ENCODE peak calls at places on chromosomes 2 and 18, in ten cellular contexts. V, F, Y, Q, W, B, J, M, L and T are unnamed samples.

GRCh38 chr18:3441290-3441689 is 8.7 kb upstream of the TGIF1 start:
- DNase-seq in V (no peak), F (no peak), Y (peak; percentile 18), Q (no peak), W (no peak), B (no peak), J (no peak), M (no peak), L (no peak), T (peak; percentile 34)

GRCh38 chr2:239882335-239882734 is 142.8 kb downstream of the NDUFA10 start:
- DNase-seq in V (peak; percentile 81), F (peak; percentile 13), Y (peak; percentile 66), Q (no peak), W (peak; percentile 61), B (peak; percentile 55), J (no peak), M (peak; percentile 51), L (no peak), T (peak; percentile 31)

GRCh38 chr18:54636217-54636616 is 45.2 kb downstream of the DYNAP start:
- DNase-seq in V (no peak), F (no peak), Y (no peak), Q (no peak), W (no peak), B (no peak), J (no peak), M (no peak), L (no peak), T (no peak)

GRCh38 chr18:3703732-3704176 is 253.8 kb downstream of the TGIF1 start:
- DNase-seq in V (peak; percentile 83), F (no peak), Y (peak; percentile 74), Q (peak; percentile 73), W (peak; percentile 62), B (peak; percentile 55), J (peak; percentile 51), M (peak; percentile 60), L (no peak), T (peak; percentile 61)

GRCh38 chr18:80033181-80034067 is 810 bp upstream of the RBFA start:
- DNase-seq in V (no peak), F (peak; percentile 76), Y (no peak), Q (peak; percentile 44), W (no peak), B (no peak), J (peak; percentile 64), M (no peak), L (no peak), T (no peak)

GRCh38 chr2:136242687-136243277 is 124.8 kb upstream of the CXCR4 start:
- DNase-seq in V (peak; percentile 83), F (no peak), Y (peak; percentile 32), Q (no peak), W (no peak), B (no peak), J (no peak), M (no peak), L (peak; percentile 84), T (no peak)

GRCh38 chr2:186135697-186136096 is 350.4 kb upstream of the ZC3H15 start:
- DNase-seq in V (no peak), F (no peak), Y (no peak), Q (peak; percentile 3), W (no peak), B (no peak), J (no peak), M (no peak), L (no peak), T (no peak)

GRCh38 chr2:180644709-180645108 is 335.7 kb upstream of the UBE2E3 start:
- DNase-seq in V (no peak), F (no peak), Y (no peak), Q (peak; percentile 96), W (no peak), B (no peak), J (no peak), M (no peak), L (no peak), T (no peak)

GRCh38 chr18:48023334-48024008 is 93.0 kb upstream of the SMAD2 start:
- DNase-seq in V (peak; percentile 73), F (no peak), Y (peak; percentile 37), Q (peak; percentile 10), W (no peak), B (no peak), J (peak; percentile 65), M (peak; percentile 54), L (no peak), T (peak; percentile 63)

GRCh38 chr2:11160256-11160655 is 5.0 kb downstream of the SLC66A3 start:
- DNase-seq in V (no peak), F (no peak), Y (no peak), Q (no peak), W (no peak), B (no peak), J (no peak), M (no peak), L (peak; percentile 67), T (no peak)

GRCh38 chr2:11161747-11162146 is 6.5 kb downstream of the SLC66A3 start:
- DNase-seq in V (no peak), F (no peak), Y (no peak), Q (no peak), W (no peak), B (no peak), J (no peak), M (no peak), L (peak; percentile 62), T (no peak)

GRCh38 chr2:11158916-11159573 is 3.8 kb downstream of the SLC66A3 start:
- DNase-seq in V (no peak), F (no peak), Y (no peak), Q (no peak), W (no peak), B (no peak), J (no peak), M (no peak), L (no peak), T (no peak)

GRCh38 chr2:11159574-11160170 is 4.4 kb downstream of the SLC66A3 start:
- DNase-seq in V (no peak), F (no peak), Y (no peak), Q (no peak), W (no peak), B (no peak), J (no peak), M (no peak), L (peak; percentile 64), T (no peak)

GRCh38 chr2:11160731-11161455 is 5.6 kb downstream of the SLC66A3 start:
- DNase-seq in V (no peak), F (no peak), Y (peak; percentile 30), Q (no peak), W (no peak), B (no peak), J (no peak), M (no peak), L (peak; percentile 71), T (no peak)
- H3K4me1 ChIP-seq in V (no peaks in the 10 kb centered on the region), F (peaks cover 8% of the 10 kb centered on the region), Y (peaks cover 8% of the 10 kb centered on the region), Q (peaks cover 1% of the 10 kb centered on the region), W (peaks cover 30% of the 10 kb centered on the region), B (peaks cover 2% of the 10 kb centered on the region), J (peaks cover 8% of the 10 kb centered on the region), M (peaks cover under 1% of the 10 kb centered on the region), L (peaks cover 13% of the 10 kb centered on the region), T (no peaks in the 10 kb centered on the region)

GRCh38 chr2:218368621-218369153 is 12.0 kb downstream of the CATIP start:
- DNase-seq in V (peak; percentile 52), F (no peak), Y (peak; percentile 47), Q (no peak), W (no peak), B (no peak), J (no peak), M (peak; percentile 65), L (peak; percentile 86), T (peak; percentile 48)
- H3K4me3 ChIP-seq in V (no peak overlapping the region), F (peak overlapping the region; percentile 60), Y (peak overlapping the region; percentile 67), Q (no peak overlapping the region), W (no peak overlapping the region), B (peak overlapping the region; percentile 75), J (no peak overlapping the region), M (peak overlapping the region; percentile 53), L (peak overlapping the region; percentile 46), T (no peak overlapping the region)

GRCh38 chr2:219398721-219399333 is 11.1 kb upstream of the DNPEP start:
- DNase-seq in V (peak; percentile 76), F (no peak), Y (peak; percentile 53), Q (peak; percentile 68), W (no peak), B (no peak), J (no peak), M (no peak), L (no peak), T (no peak)
- TF ChIP-seq POLR2A in V (no peak), F (no peak), Y (no peak), Q (no peak), W (no peak), B (no peak), J (no peak), M (no peak), L (no peak), T (no peak)

DNA sequence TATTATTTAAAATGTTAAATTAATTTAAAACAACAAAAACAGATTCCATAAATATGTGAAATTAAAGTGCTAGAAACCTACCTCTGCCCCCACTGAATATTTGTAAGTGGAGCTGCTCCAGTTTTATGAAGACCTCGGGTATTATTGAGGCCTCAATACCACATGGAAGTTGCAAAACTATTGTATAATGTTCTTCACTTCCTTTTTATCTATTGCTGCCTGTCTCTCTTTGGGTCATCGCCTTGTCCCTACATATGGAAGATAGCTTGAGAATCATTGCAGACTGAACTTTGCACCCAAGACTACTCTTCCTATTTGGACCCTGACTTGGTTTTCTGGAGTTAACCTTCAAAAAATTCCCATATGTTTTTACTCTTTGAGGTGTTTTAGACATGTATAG is 212.1 kb upstream of the NETO1 start:
- DNase-seq in V (no peak), F (no peak), Y (no peak), Q (no peak), W (no peak), B (no peak), J (no peak), M (no peak), L (no peak), T (no peak)
- H3K4me1 ChIP-seq in V (no peaks in the 10 kb centered on the region), F (no peaks in the 10 kb centered on the region), Y (no peaks in the 10 kb centered on the region), Q (no peaks in the 10 kb centered on the region), W (no peaks in the 10 kb centered on the region), B (no peaks in the 10 kb centered on the region), J (no peaks in the 10 kb centered on the region), M (no peaks in the 10 kb centered on the region), L (no peaks in the 10 kb centered on the region), T (no peaks in the 10 kb centered on the region)

DNA sequence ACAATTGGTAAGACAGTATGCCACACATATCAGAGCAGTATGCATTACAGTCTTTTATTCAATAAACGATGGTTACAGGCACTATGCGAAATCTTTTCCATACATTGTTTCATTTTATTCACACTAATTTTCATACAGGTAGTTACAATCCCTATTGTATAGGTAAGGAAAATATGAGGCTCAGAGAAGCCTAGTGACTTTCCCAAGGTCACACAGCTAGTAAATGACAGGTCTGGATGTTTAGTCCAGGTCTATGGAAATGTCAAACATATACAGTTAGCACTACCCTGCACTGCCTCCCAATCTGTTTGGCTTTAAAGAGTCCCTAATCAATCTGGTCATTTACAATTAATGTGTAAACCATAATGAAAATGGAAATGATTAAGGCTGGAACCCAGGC is 372.2 kb downstream of the MTX2 start:
- DNase-seq in V (no peak), F (no peak), Y (no peak), Q (no peak), W (no peak), B (no peak), J (no peak), M (no peak), L (no peak), T (no peak)
- H3K4me3 ChIP-seq in V (no peak overlapping the region), F (no peak overlapping the region), Y (no peak overlapping the region), Q (no peak overlapping the region), W (no peak overlapping the region), B (no peak overlapping the region), J (no peak overlapping the region), M (no peak overlapping the region), L (no peak overlapping the region), T (no peak overlapping the region)